ENCODE peak calls at places on chromosome 12, in eight cellular contexts. J is A549, O is BJ, D is mucosa of descending colon, R is cardiac fibroblast, S is PC-3, Q is IMR-90, N is epithelial cell of proximal tubule. H is an unnamed sample.
A peak's percentile ranks its signal among the peaks of the same experiment; 100 is the strongest.

GRCh38 chr12:102964872-102965271 is 7.4 kb downstream of the ASCL1 start:
- DNase-seq in J (peak; percentile 26), R (no peak), S (no peak), Q (no peak), O (no peak), D (peak; percentile 71), N (no peak), H (no peak)

GRCh38 chr12:29660847-29661246 is 122.9 kb downstream of the TMTC1 start:
- DNase-seq in D (no peak), O (no peak), J (no peak), R (no peak), Q (no peak), S (no peak), N (no peak), H (no peak)

GRCh38 chr12:102461501-102461900 is 18.9 kb downstream of the IGF1 start:
- DNase-seq in D (no peak), J (no peak), N (no peak), R (no peak), Q (no peak), O (no peak), S (no peak), H (no peak)

GRCh38 chr12:52681551-52682380 is 1.6 kb upstream of the KRT1 start:
- DNase-seq in S (no peak), Q (no peak), O (no peak), R (no peak), N (no peak), J (no peak), D (no peak), H (no peak)

GRCh38 chr12:15164997-15165659 is 56.1 kb downstream of the RERG start:
- DNase-seq in R (peak; percentile 44), N (no peak), J (peak; percentile 4), Q (no peak), S (no peak), D (no peak), O (no peak), H (no peak)

GRCh38 chr12:10718279-10718821 is 4.8 kb downstream of the YBX3 start:
- DNase-seq in Q (peak; percentile 92), D (no peak), J (no peak), R (peak; percentile 81), N (no peak), S (peak; percentile 44), O (no peak), H (peak; percentile 32)

GRCh38 chr12:57211791-57212700 is 4.5 kb upstream of the NXPH4 start:
- DNase-seq in N (no peak), S (no peak), Q (no peak), R (no peak), J (no peak), D (peak; percentile 53), O (no peak), H (no peak)

GRCh38 chr12:110248096-110248447 is 33.0 kb upstream of the ATP2A2 start:
- DNase-seq in D (no peak), S (no peak), Q (no peak), R (no peak), N (peak; percentile 41), O (no peak), J (no peak), H (no peak)

GRCh38 chr12:26845984-26846383 is 13.0 kb upstream of the ITPR2 start:
- DNase-seq in D (no peak), O (no peak), R (peak; percentile 88), Q (peak; percentile 97), N (no peak), J (no peak), S (no peak), H (no peak)

GRCh38 chr12:65891219-65891618 is 66.9 kb downstream of the HMGA2 start:
- DNase-seq in O (no peak), N (no peak), R (peak; percentile 68), Q (peak; percentile 57), S (peak; percentile 33), J (no peak), D (no peak), H (no peak)

GRCh38 chr12:57128519-57129247 is 400 bp downstream of the LRP1 start:
- DNase-seq in Q (no peak), S (no peak), O (no peak), R (no peak), J (no peak), N (no peak), D (no peak), H (no peak)

GRCh38 chr12:91098942-91099341 is 12.4 kb downstream of the LUM start:
- DNase-seq in D (peak; percentile 15), N (peak; percentile 80), J (peak; percentile 26), Q (peak; percentile 93), S (peak; percentile 77), R (peak; percentile 94), O (peak; percentile 72), H (no peak)

GRCh38 chr12:71726548-71726947 is 28.1 kb upstream of the RAB21 start:
- DNase-seq in J (no peak), R (no peak), S (no peak), Q (no peak), O (no peak), D (no peak), N (no peak), H (no peak)

GRCh38 chr12:128810182-128811127 is 13.3 kb downstream of the SLC15A4 start:
- DNase-seq in S (no peak), Q (no peak), R (peak; percentile 51), D (no peak), J (no peak), N (no peak), O (no peak), H (no peak)

GRCh38 chr12:5192727-5193126 is 149.0 kb downstream of the KCNA5 start:
- DNase-seq in N (no peak), O (no peak), R (no peak), Q (no peak), J (no peak), S (no peak), D (no peak), H (no peak)

GRCh38 chr12:102172436-102172835 is 25.2 kb downstream of the PMCH start:
- DNase-seq in O (peak; percentile 52), Q (peak; percentile 64), R (peak; percentile 91), S (peak; percentile 10), J (no peak), D (no peak), N (no peak), H (no peak)

GRCh38 chr12:93173178-93173957 is 204.4 kb upstream of the NUDT4 start:
- DNase-seq in R (peak; percentile 67), J (no peak), O (no peak), S (no peak), D (no peak), Q (peak; percentile 75), N (no peak), H (no peak)

GRCh38 chr12:76866726-76867125 is 12.1 kb downstream of the CSRP2 start:
- DNase-seq in J (no peak), O (peak; percentile 68), R (no peak), Q (peak; percentile 77), S (no peak), D (no peak), N (no peak), H (no peak)

GRCh38 chr12:92629349-92630065 is 73.3 kb upstream of the PLEKHG7 start:
- DNase-seq in O (no peak), D (no peak), Q (peak; percentile 58), S (no peak), R (peak; percentile 57), N (no peak), J (no peak), H (peak; percentile 33)

GRCh38 chr12:47028186-47028585 is 51.2 kb upstream of the PCED1B start:
- DNase-seq in J (no peak), D (no peak), O (no peak), N (no peak), S (no peak), Q (no peak), R (no peak), H (no peak)
- TF ChIP-seq CTCF in J (no peak), D (no peak), O (no peak), N (no peak), S (no peak), Q (no peak), R (no peak), H (no peak)

GRCh38 chr12:49297695-49298060 is 2.7 kb downstream of the PRPH start:
- DNase-seq in S (no peak), R (no peak), Q (no peak), D (no peak), O (no peak), N (no peak), J (no peak), H (no peak)
- H3K4me3 ChIP-seq in S (peak overlapping the region; percentile 68), R (no peak overlapping the region), Q (no peak overlapping the region), D (no peak overlapping the region), O (no peak overlapping the region), N (no peak overlapping the region), J (peak overlapping the region; percentile 52), H (no peak overlapping the region)

GRCh38 chr12:123533672-123534643 is at the start of gene RILPL1:
- DNase-seq in Q (peak; percentile 32), S (peak; percentile 39), R (peak; percentile 43), N (no peak), O (no peak), D (peak; percentile 64), J (peak; percentile 77), H (no peak)
- TF ChIP-seq CTCF in Q (peak; percentile 48), S (no peak), R (peak; percentile 27), N (no peak), O (peak; percentile 37), D (no peak), J (peak; percentile 63), H (peak; percentile 44)

GRCh38 chr12:3753549-3754284 is 808 bp upstream of the CRACR2A start:
- DNase-seq in N (no peak), O (no peak), S (no peak), Q (no peak), R (peak; percentile 49), D (no peak), J (no peak), H (no peak)

GRCh38 chr12:3752096-3752709 is 706 bp downstream of the CRACR2A start:
- DNase-seq in R (peak; percentile 80), J (no peak), O (no peak), S (no peak), N (peak; percentile 58), D (peak; percentile 75), Q (no peak), H (no peak)

GRCh38 chr12:3757261-3757660 is 4.4 kb upstream of the CRACR2A start:
- DNase-seq in R (no peak), S (no peak), N (no peak), O (no peak), Q (no peak), D (peak; percentile 73), J (no peak), H (peak; percentile 83)

GRCh38 chr12:3752741-3753486 is at the start of gene CRACR2A:
- DNase-seq in R (peak; percentile 71), Q (peak; percentile 31), O (no peak), N (no peak), J (peak; percentile 68), D (peak; percentile 91), S (no peak), H (no peak)

GRCh38 chr12:3755898-3756297 is 3.0 kb upstream of the CRACR2A start:
- DNase-seq in D (no peak), R (no peak), Q (no peak), S (no peak), O (no peak), N (no peak), J (no peak), H (no peak)
- H3K4me3 ChIP-seq in D (no peak overlapping the region), R (no peak overlapping the region), Q (no peak overlapping the region), S (no peak overlapping the region), O (no peak overlapping the region), N (no peak overlapping the region), J (no peak overlapping the region), H (no peak overlapping the region)

H was measured in LNCaP clone FGC.